ENCODE peak calls at places on chromosomes 12 and 14, in six cellular contexts. B, W, G, J, N and M are unnamed samples.

GRCh38 chr14:72742682-72743195 is 151.2 kb downstream of the DPF3 start:
- DNase-seq in B (no peak), G (peak), J (no peak), N (no peak), W (no peak), M (no peak)

GRCh38 chr12:26623136-26623535 is 209.9 kb downstream of the ITPR2 start:
- DNase-seq in G (no peak), N (no peak), B (no peak), W (no peak), J (no peak), M (no peak)

GRCh38 chr14:24481622-24482324 is 26.3 kb downstream of the CMA1 start:
- DNase-seq in B (peak), J (peak), W (no peak), N (peak), G (no peak), M (no peak)

GRCh38 chr12:55931317-55931779 is 386 bp downstream of the DGKA start:
- DNase-seq in B (no peak), J (no peak), W (peak), N (no peak), G (no peak), M (no peak)

GRCh38 chr14:68965261-68965761 is 13.8 kb downstream of the ACTN1 start:
- DNase-seq in G (no peak), W (no peak), N (no peak), B (no peak), J (peak), M (no peak)

GRCh38 chr14:74619672-74620131 is 7.7 kb upstream of the LTBP2 start:
- DNase-seq in G (peak), B (no peak), W (no peak), J (peak), N (no peak), M (peak)

GRCh38 chr14:30656190-30656632 is 34.1 kb downstream of the SCFD1 start:
- DNase-seq in B (no peak), W (no peak), N (no peak), G (no peak), J (peak), M (no peak)

GRCh38 chr12:21526053-21526452 is at the start of gene SPX:
- DNase-seq in G (no peak), J (no peak), N (no peak), B (no peak), W (no peak), M (no peak)

GRCh38 chr14:61145903-61146411 is 135.2 kb downstream of the TMEM30B start:
- DNase-seq in J (no peak), W (no peak), B (no peak), N (no peak), G (no peak), M (no peak)

GRCh38 chr12:34605510-34605887 is 583.2 kb downstream of the ALG10 start:
- DNase-seq in N (peak), W (peak), J (no peak), G (no peak), B (peak), M (no peak)

GRCh38 chr14:61876362-61877049 is 114.3 kb downstream of the SNAPC1 start:
- DNase-seq in J (no peak), G (no peak), W (no peak), N (no peak), B (no peak), M (no peak)

GRCh38 chr14:36512585-36513003 is 7.4 kb downstream of the NKX2-1 start:
- DNase-seq in W (no peak), N (no peak), B (no peak), G (no peak), J (no peak), M (no peak)

GRCh38 chr12:105292705-105293104 is 37.8 kb upstream of the C12orf75 start:
- DNase-seq in W (no peak), N (no peak), G (no peak), J (no peak), B (no peak), M (no peak)

GRCh38 chr12:56029666-56030293 is 8.9 kb downstream of the IKZF4 start:
- DNase-seq in B (peak), G (no peak), W (no peak), N (peak), J (peak), M (no peak)

GRCh38 chr14:21011136-21011535 is 12.0 kb downstream of the SLC39A2 start:
- DNase-seq in G (no peak), N (no peak), J (no peak), W (no peak), B (no peak), M (no peak)

GRCh38 chr12:119835068-119835467 is 42.1 kb downstream of the CIT start:
- DNase-seq in N (no peak), G (no peak), W (no peak), J (no peak), B (no peak), M (no peak)

DNA sequence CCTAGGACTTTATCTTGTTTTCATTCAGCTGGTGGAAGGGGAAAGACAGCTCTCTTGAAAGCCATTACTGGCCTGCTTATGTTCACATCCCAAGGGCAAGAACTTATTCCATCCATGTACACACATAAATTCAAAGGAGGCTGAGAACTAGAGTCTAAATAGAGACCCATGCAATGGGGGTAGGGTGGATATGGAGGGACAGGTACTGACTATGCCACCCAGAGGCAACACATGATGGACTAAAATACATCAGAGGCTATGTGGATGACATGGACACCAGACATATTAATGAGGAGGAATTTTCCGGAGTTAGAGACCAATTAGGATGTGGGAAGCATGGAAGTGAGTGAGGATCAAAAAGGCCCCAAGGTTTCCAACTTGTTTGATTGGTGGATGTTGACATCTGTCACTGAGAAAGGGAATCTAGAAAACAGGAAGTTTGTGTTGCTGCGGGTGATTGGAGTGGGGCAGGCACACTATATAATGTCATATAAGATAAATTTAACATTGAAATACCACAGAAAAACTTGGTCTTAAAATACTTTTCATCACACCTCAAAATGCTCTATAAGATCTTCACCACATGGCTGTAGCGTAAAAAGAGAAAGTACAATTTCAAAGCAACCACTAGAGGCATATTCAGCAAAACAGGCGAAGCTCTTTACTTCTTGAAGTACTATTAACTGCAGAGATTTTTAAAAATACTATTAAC is 130.4 kb downstream of the GRIP1 start:
- DNase-seq in N (no peak), B (no peak), G (no peak), W (no peak), J (no peak), M (no peak)
- TF ChIP-seq CTCF in N (peak), B (no peak), G (no peak), W (no peak), J (peak), M (no peak)

GRCh38 chr12:68808388-68809189 is 612 bp downstream of the MDM2 start:
- DNase-seq in J (peak), G (peak), N (peak), B (peak), W (peak), M (peak)
- TF ChIP-seq CTCF in J (peak), G (no peak), N (no peak), B (no peak), W (no peak), M (no peak)

DNA sequence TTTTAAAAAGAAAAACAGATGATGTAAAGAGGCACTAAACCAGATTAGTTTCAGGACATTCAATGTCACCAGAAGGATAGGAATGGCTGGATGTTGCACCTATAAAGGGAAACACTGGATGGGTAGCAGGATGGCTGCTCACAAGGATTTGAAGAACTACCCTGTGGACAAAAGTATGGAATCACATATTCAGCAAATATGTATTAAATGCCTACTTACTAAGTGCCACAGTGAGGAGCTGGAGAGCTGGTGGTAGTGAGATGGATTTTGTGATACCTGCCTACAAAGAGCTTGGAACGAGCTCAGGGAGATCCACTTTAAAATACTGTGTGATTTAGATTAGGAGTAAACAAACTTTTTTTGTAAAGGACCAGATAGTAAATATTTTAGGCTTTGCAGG is 316.2 kb downstream of the PAWR start:
- DNase-seq in G (no peak), B (no peak), J (no peak), N (no peak), W (no peak), M (no peak)
- TF ChIP-seq CTCF in G (no peak), B (no peak), J (no peak), N (no peak), W (no peak), M (no peak)

DNA sequence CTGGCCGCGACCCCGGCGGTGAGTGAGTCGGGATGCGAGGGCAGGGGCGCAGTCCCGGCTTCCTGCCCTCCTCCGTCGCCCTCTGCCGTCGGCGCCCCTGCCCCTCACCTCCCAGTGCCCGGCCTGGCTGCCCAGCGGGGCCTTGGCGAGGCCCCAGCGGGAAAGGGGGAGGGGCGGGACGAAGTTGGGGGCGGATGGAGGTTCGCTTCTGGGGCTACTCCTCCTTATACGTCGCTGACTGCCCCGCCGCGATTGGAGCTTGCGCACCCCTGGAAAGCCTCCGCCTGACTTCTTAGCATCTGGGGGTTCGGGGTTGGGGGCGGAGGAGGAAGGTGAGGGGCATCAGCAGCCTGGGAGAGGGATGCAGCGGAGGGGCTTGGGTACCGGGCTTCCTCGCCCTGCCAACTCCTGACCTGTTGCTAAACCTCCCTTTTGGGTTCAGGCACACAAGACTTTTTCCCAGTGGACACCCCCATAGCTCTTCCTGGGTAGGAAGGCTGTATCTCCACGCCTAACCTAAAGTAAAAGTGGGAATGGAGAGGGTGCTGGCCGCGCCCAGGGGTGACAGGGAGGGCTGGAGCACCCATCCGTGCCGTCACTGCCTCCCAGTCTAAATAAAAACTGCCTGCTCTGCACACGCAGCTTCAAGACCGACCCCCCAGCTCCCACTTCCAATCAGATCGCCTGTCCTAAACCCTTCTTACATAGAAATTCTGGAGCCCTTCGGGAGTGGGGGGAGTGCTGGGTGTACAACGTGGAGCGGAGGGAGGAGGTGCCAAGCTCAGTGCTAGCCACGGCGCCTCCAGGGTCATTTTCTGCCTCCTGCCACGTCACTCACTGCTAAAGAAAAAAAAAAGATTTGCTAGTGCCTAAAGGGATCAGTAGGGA is 585 bp downstream of the TMEM263 start:
- DNase-seq in J (peak), N (peak), W (peak), G (peak), B (peak), M (peak)
- TF ChIP-seq CTCF in J (no peak), N (no peak), W (no peak), G (no peak), B (no peak), M (no peak)

DNA sequence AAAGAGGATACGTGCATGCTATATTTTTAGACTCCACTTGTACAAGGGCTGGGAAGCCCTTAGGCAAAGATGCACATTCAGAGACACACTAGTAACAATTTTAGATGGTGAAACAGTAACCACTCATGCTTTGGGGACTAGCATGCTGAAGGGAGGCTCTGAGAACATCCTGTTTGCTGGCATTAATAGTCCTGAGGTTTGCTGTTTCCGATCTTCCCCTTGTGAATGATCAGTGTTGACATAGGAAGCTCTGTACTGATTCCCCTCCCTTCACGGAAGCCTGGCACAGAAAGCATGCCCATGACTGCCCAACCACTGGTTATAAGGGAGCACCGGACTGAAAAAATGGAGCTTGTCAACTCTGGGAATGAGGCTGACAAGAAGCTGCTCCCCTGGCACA is 164.6 kb downstream of the GCH1 start:
- DNase-seq in N (no peak), G (peak), J (no peak), B (no peak), W (no peak), M (no peak)
- TF ChIP-seq CTCF in N (no peak), G (no peak), J (no peak), B (no peak), W (no peak), M (no peak)

DNA sequence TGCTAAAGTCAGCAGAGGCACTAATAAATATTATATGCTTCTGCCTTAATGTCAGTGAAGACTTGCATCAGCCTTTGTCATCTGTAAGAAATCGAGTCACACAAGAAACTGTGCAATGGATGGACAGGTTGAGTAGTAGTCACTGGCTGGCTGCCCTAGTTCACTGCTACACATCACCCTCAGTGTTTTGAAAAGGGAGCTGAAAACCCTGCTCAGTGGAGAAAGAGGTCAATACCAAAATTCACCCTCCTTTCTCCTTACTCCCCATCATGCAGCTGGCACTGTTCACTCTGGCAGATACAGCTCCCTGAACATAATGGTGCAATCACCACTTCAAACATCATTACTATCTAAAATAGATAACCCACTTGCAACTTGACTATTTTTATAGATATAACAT is 6.6 kb downstream of the ANKS1B start:
- DNase-seq in N (no peak), B (no peak), J (no peak), G (no peak), W (no peak), M (no peak)
- TF ChIP-seq CTCF in N (no peak), B (no peak), J (no peak), G (no peak), W (no peak), M (no peak)

DNA sequence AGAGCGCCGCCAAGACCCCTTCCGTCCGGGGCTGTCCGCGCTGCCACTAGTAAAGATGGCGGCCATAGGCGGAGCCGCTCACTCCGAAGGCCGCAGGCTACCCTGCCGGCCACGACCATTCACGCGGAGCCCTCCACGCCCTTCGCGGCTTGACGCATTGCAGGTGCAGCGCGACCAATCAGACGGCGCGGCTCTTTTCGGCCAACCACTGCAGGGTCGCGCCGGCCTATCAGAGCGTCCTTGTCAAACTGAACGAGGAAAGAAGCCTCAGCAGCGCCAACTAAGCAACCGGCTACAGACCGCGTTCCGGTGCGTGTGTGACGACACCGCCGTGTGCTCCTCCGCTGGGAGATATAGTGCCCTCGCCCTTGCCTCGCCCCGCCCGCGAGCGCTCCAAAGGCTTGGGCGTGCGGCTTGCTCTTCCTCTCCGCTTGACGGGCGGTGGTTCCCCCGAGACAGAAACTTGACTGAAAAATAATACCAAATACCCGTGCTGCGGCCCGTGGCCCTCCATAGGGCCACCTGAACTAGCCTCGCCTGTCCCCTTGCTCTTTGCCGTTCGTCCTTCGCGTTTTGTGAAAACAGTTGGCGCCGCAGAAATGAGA is 13.6 kb upstream of the CALM1 start:
- DNase-seq in N (peak), J (peak), B (peak), W (peak), G (peak), M (peak)
- TF ChIP-seq CTCF in N (no peak), J (no peak), B (no peak), W (no peak), G (no peak), M (no peak)

DNA sequence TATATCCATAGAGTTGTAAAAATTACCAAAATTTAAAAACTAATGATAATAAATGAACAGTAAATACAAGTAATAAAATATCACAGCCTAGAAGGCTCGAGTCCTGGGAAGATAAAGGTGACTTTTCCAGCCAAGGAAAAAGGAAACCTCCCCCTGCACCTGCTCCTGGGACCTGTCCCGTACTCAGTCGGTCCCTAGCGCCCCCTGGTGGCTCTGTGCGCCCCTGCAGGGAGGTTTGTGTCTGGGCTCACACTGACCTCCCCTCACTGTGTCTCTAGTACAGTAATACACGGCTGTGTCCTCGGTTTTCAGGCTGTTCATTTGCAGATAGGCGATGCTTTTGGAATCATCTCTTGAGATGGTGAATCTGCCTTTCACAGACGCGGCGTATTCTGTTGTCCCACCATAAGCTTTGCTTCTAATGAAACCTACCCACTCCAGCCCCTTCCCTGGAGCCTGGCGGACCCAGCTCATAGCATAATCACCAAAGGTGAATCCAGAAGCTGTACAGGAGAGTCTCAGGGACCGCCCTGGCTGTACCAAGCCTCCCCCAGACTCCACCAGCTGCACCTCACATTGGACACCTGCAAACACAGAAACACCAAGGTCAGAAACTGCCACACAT is 1030.4 kb downstream of the TMEM121 start:
- DNase-seq in B (peak), G (no peak), J (peak), N (no peak), W (no peak), M (peak)
- TF ChIP-seq CTCF in B (peak), G (no peak), J (peak), N (no peak), W (peak), M (no peak)

GRCh38 chr12:101108130-101108529 is 101.9 kb downstream of the SLC5A8 start:
- DNase-seq in B (no peak), W (no peak), J (no peak), G (no peak), N (no peak), M (no peak)
- TF ChIP-seq CTCF in B (no peak), W (no peak), J (no peak), G (no peak), N (no peak), M (no peak)

GRCh38 chr14:50060871-50061663 is 55.3 kb downstream of the VCPKMT start:
- DNase-seq in N (no peak), W (peak), G (peak), B (peak), J (peak), M (peak)
- TF ChIP-seq CTCF in N (no peak), W (no peak), G (no peak), B (no peak), J (no peak), M (no peak)